ENCODE peak calls at places on chromosome 7, in five cellular contexts. I is HT-29, B is adipocyte, H is GM19239, J is neural crest cell. N is an unnamed sample.
A peak's percentile ranks its signal among the peaks of the same experiment; 100 is the strongest.

GRCh38 chr7:7962851-7963250 is 5.7 kb upstream of the GLCCI1 start:
- DNase-seq in I (no peak), B (peak; percentile 53), H (no peak), J (no peak), N (no peak)

GRCh38 chr7:21616796-21617436 is 74.1 kb downstream of the DNAH11 start:
- DNase-seq in I (peak; percentile 16), B (peak; percentile 69), H (no peak), J (no peak), N (no peak)

GRCh38 chr7:151008511-151009323 is 15.6 kb downstream of the ATG9B start:
- DNase-seq in I (peak; percentile 93), B (peak; percentile 41), H (peak; percentile 97), J (no peak), N (peak; percentile 79)

GRCh38 chr7:151076863-151077704 is 3.5 kb downstream of the FASTK start:
- DNase-seq in I (peak; percentile 69), B (no peak), H (no peak), J (peak; percentile 47), N (no peak)

GRCh38 chr7:118076564-118076963 is 107.4 kb upstream of the LSM8 start:
- DNase-seq in I (no peak), B (no peak), H (no peak), J (no peak), N (no peak)

GRCh38 chr7:47458486-47458885 is 123.4 kb downstream of the TNS3 start:
- DNase-seq in I (no peak), B (no peak), H (no peak), J (no peak), N (no peak)

GRCh38 chr7:4909891-4910290 is 26.4 kb upstream of the RADIL start:
- DNase-seq in I (no peak), B (no peak), H (no peak), J (no peak), N (no peak)

GRCh38 chr7:149690688-149691446 is 82.5 kb downstream of the ZNF467 start:
- DNase-seq in I (peak; percentile 93), B (peak; percentile 72), H (no peak), J (peak; percentile 50), N (no peak)

GRCh38 chr7:134420509-134421125 is 38.3 kb downstream of the AKR1B1 start:
- DNase-seq in I (peak; percentile 97), B (peak; percentile 88), H (no peak), J (peak; percentile 40), N (no peak)

GRCh38 chr7:3451696-3452095 is 150.6 kb downstream of the SDK1 start:
- DNase-seq in I (no peak), B (no peak), H (no peak), J (no peak), N (no peak)

GRCh38 chr7:17497549-17498193 is 199.2 kb downstream of the AHR start:
- DNase-seq in I (no peak), B (no peak), H (no peak), J (no peak), N (no peak)

GRCh38 chr7:49639808-49640207 is 133.6 kb upstream of the VWC2 start:
- DNase-seq in I (no peak), B (no peak), H (no peak), J (no peak), N (no peak)

GRCh38 chr7:130953193-130953592 is 219.2 kb upstream of the KLF14 start:
- DNase-seq in I (no peak), B (no peak), H (no peak), J (no peak), N (no peak)

GRCh38 chr7:13641699-13642098 is 347.8 kb downstream of the ETV1 start:
- DNase-seq in I (peak; percentile 25), B (peak; percentile 62), H (no peak), J (no peak), N (no peak)

GRCh38 chr7:110568932-110569331 is 522.0 kb upstream of the LRRN3 start:
- DNase-seq in I (no peak), B (peak; percentile 33), H (no peak), J (no peak), N (no peak)

GRCh38 chr7:30285067-30285530 is 702 bp downstream of the ZNRF2 start:
- DNase-seq in I (no peak), B (peak; percentile 64), H (peak; percentile 15), J (peak; percentile 31), N (peak; percentile 17)

GRCh38 chr7:130292682-130293257 is at the start of gene CPA4:
- DNase-seq in I (no peak), B (peak; percentile 90), H (no peak), J (no peak), N (no peak)

GRCh38 chr7:152989889-152990380 is 230.4 kb downstream of the ACTR3B start:
- DNase-seq in I (no peak), B (peak; percentile 18), H (no peak), J (peak; percentile 18), N (no peak)

GRCh38 chr7:74586258-74587200 is 71.0 kb upstream of the GTF2I start:
- DNase-seq in I (no peak), B (peak; percentile 27), H (no peak), J (no peak), N (no peak)

GRCh38 chr7:110835209-110835608 is 255.7 kb upstream of the LRRN3 start:
- DNase-seq in I (peak; percentile 64), B (peak; percentile 9), H (no peak), J (no peak), N (no peak)

GRCh38 chr7:151327659-151328058 is 14.0 kb upstream of the NUB1 start:
- DNase-seq in I (no peak), B (no peak), H (no peak), J (no peak), N (no peak)

GRCh38 chr7:28933874-28934265 is 24.3 kb downstream of the TRIL start:
- DNase-seq in I (no peak), B (no peak), H (no peak), J (no peak), N (no peak)

GRCh38 chr7:116426428-116427156 is 72.9 kb upstream of the CAV2 start:
- DNase-seq in I (peak; percentile 88), B (peak; percentile 64), H (no peak), J (no peak), N (no peak)